ENCODE peak calls at places on chromosomes 2 and 18, in five cellular contexts. P, X, B, S and Y are unnamed samples.

GRCh38 chr2:15733867-15734765 is 142.4 kb downstream of the DDX1 start:
- DNase-seq in P (no peak), X (no peak), B (no peak), S (no peak), Y (no peak)

GRCh38 chr2:174750923-174751441 is 13.3 kb downstream of the CHRNA1 start:
- DNase-seq in P (no peak), X (no peak), B (no peak), S (no peak), Y (peak)

GRCh38 chr2:100178085-100178788 is 35.8 kb upstream of the AFF3 start:
- DNase-seq in P (peak), X (peak), B (peak), S (peak), Y (peak)

GRCh38 chr2:156399950-156400703 is 36.1 kb upstream of the GPD2 start:
- DNase-seq in P (no peak), X (peak), B (peak), S (peak), Y (peak)

GRCh38 chr2:68336192-68336591 is 16.4 kb upstream of the CNRIP1 start:
- DNase-seq in P (no peak), X (no peak), B (peak), S (no peak), Y (no peak)

GRCh38 chr2:119463990-119464389 is 32.3 kb downstream of the TMEM37 start:
- DNase-seq in P (no peak), X (no peak), B (no peak), S (no peak), Y (no peak)

GRCh38 chr2:238585836-238586821 is 159.4 kb downstream of the ASB1 start:
- DNase-seq in P (no peak), X (no peak), B (no peak), S (peak), Y (no peak)

GRCh38 chr2:219438453-219438852 is 3.8 kb downstream of the SPEG start:
- DNase-seq in P (no peak), X (no peak), B (no peak), S (no peak), Y (no peak)

GRCh38 chr18:74549591-74550104 is 15.3 kb downstream of the CNDP1 start:
- DNase-seq in P (no peak), X (no peak), B (no peak), S (no peak), Y (no peak)

GRCh38 chr2:159946326-159946992 is 116.0 kb downstream of the PLA2R1 start:
- DNase-seq in P (no peak), X (no peak), B (no peak), S (no peak), Y (no peak)

GRCh38 chr18:12768622-12769021 is 65.8 kb downstream of the PSMG2 start:
- DNase-seq in P (no peak), X (no peak), B (no peak), S (no peak), Y (no peak)